ENCODE peak calls at places on chromosomes 16 and 17, in four cellular contexts. One of them, this sample, is unnamed.

GRCh38 chr16:80231888-80232287 is 308.9 kb upstream of the DYNLRB2 start:
- DNase-seq in NCI-H1092: no peak
- DNase-seq in stimulated activated CD4-positive, alpha-beta T cell treated with anti-CD3 and anti-CD28 coated beads, Interleukin-1b, Interleukin-23, amount 100 ng/mL, for 24 hours: no peak
- DNase-seq in fibroblast of the aortic adventitia: peak; percentile 58
- DNase-seq in this sample: no peak

GRCh38 chr17:63699638-63700527 is at the start of gene LIMD2:
- DNase-seq in stimulated activated CD4-positive, alpha-beta T cell treated with anti-CD3 and anti-CD28 coated beads, Interleukin-1b, Interleukin-23, amount 100 ng/mL, for 24 hours: peak; percentile 74
- DNase-seq in fibroblast of the aortic adventitia: no peak
- DNase-seq in NCI-H1092: peak; percentile 66
- DNase-seq in this sample: no peak

GRCh38 chr16:47721016-47721673 is 260.0 kb downstream of the PHKB start:
- DNase-seq in fibroblast of the aortic adventitia: no peak
- DNase-seq in stimulated activated CD4-positive, alpha-beta T cell treated with anti-CD3 and anti-CD28 coated beads, Interleukin-1b, Interleukin-23, amount 100 ng/mL, for 24 hours: no peak
- DNase-seq in NCI-H1092: no peak
- DNase-seq in this sample: no peak

GRCh38 chr17:77235370-77236080 is 94.8 kb downstream of the SEC14L1 start:
- DNase-seq in stimulated activated CD4-positive, alpha-beta T cell treated with anti-CD3 and anti-CD28 coated beads, Interleukin-1b, Interleukin-23, amount 100 ng/mL, for 24 hours: no peak
- DNase-seq in fibroblast of the aortic adventitia: peak; percentile 98
- DNase-seq in NCI-H1092: no peak
- DNase-seq in this sample: no peak

GRCh38 chr16:30526137-30526822 is at the start of gene ZNF768:
- DNase-seq in fibroblast of the aortic adventitia: peak; percentile 9
- DNase-seq in NCI-H1092: peak; percentile 57
- DNase-seq in stimulated activated CD4-positive, alpha-beta T cell treated with anti-CD3 and anti-CD28 coated beads, Interleukin-1b, Interleukin-23, amount 100 ng/mL, for 24 hours: no peak
- DNase-seq in this sample: no peak

GRCh38 chr16:749010-749409 is 8.2 kb upstream of the CIAO3 start:
- DNase-seq in fibroblast of the aortic adventitia: peak; percentile 89
- DNase-seq in stimulated activated CD4-positive, alpha-beta T cell treated with anti-CD3 and anti-CD28 coated beads, Interleukin-1b, Interleukin-23, amount 100 ng/mL, for 24 hours: no peak
- DNase-seq in NCI-H1092: no peak
- DNase-seq in this sample: no peak

GRCh38 chr17:81405382-81406005 is 10.2 kb downstream of the BAHCC1 start:
- DNase-seq in fibroblast of the aortic adventitia: peak; percentile 98
- DNase-seq in NCI-H1092: no peak
- DNase-seq in stimulated activated CD4-positive, alpha-beta T cell treated with anti-CD3 and anti-CD28 coated beads, Interleukin-1b, Interleukin-23, amount 100 ng/mL, for 24 hours: no peak
- DNase-seq in this sample: peak; percentile 60

GRCh38 chr17:77222356-77222755 is 81.6 kb downstream of the SEC14L1 start:
- DNase-seq in NCI-H1092: no peak
- DNase-seq in stimulated activated CD4-positive, alpha-beta T cell treated with anti-CD3 and anti-CD28 coated beads, Interleukin-1b, Interleukin-23, amount 100 ng/mL, for 24 hours: no peak
- DNase-seq in fibroblast of the aortic adventitia: no peak
- DNase-seq in this sample: no peak